ENCODE peak calls at places on chromosomes 6 and 20, in nine cellular contexts. A, H, B, M, X, Q, C, V and D are unnamed samples.

GRCh38 chr20:15708984-15709598 is 864.2 kb downstream of the KIF16B start:
- DNase-seq in Q (peak), C (peak), X (peak), M (no peak), B (no peak), V (no peak), A (no peak), H (peak), D (no peak)

GRCh38 chr20:13022401-13023170 is 13.8 kb downstream of the SPTLC3 start:
- DNase-seq in B (no peak), H (no peak), Q (no peak), X (no peak), A (no peak), V (no peak), M (no peak), C (no peak), D (no peak)

GRCh38 chr20:51500311-51500710 is 42.2 kb downstream of the NFATC2 start:
- DNase-seq in A (no peak), H (no peak), X (no peak), M (no peak), C (peak), B (no peak), V (no peak), Q (no peak), D (peak)

GRCh38 chr6:31615748-31616147 is 714 bp downstream of the AIF1 start:
- DNase-seq in B (no peak), M (no peak), V (no peak), A (no peak), C (no peak), H (no peak), X (no peak), Q (no peak), D (no peak)

GRCh38 chr6:163054641-163055040 is 326.9 kb downstream of the PACRG start:
- DNase-seq in H (no peak), B (no peak), M (no peak), Q (no peak), A (no peak), X (no peak), C (no peak), V (no peak), D (no peak)

GRCh38 chr6:7256785-7257184 is 56.2 kb downstream of the SSR1 start:
- DNase-seq in M (no peak), H (no peak), Q (no peak), B (no peak), C (no peak), A (no peak), V (no peak), X (peak), D (no peak)

GRCh38 chr20:24970743-24971142 is 21.7 kb downstream of the CST7 start:
- DNase-seq in Q (no peak), M (no peak), A (no peak), X (no peak), H (no peak), V (no peak), B (no peak), C (no peak), D (peak)

GRCh38 chr6:30013296-30013922 is 47.7 kb upstream of the POLR1H start:
- DNase-seq in H (peak), M (no peak), C (peak), B (no peak), A (no peak), V (no peak), X (no peak), Q (peak), D (no peak)

GRCh38 chr6:47180633-47181032 is 129.1 kb downstream of the TNFRSF21 start:
- DNase-seq in A (no peak), V (no peak), Q (no peak), H (peak), C (no peak), X (no peak), B (no peak), M (no peak), D (no peak)

DNA sequence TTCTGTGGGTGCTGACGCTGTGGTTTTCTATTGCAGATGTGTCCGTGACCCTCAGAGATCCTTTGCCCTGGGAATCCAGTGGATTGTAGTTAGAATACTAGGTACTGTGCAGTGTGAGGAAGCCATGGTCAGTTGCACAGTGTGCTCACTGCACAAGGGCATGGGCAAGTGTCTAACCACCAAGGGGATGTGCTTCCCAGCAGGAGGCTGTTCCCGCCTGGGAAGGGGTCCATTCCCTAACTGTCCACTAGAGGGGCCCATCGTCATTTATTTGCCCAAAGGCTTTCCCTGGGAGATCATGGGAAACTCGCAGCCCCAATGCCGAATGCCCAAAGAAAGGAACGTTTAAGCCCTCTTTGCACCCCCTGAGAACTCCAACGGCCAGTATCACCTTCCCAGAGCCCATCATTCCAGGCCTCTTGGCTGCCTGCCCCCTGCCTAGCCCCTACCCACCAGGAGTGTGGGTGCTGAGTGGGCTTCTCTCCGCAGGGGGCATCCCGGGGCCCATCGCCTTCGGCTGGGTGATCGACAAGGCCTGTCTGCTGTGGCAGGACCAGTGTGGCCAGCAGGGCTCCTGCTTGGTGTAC is 26.2 kb downstream of the SLCO4A1 start:
- DNase-seq in M (peak), A (no peak), B (no peak), C (peak), H (peak), V (peak), Q (peak), X (no peak), D (no peak)
- TF ChIP-seq POLR2A in M (no peak), A (no peak), B (no peak), C (no peak), H (no peak), V (no peak), Q (no peak), X (no peak), D (no peak)

GRCh38 chr6:27889275-27889627 is 22.9 kb downstream of the OR2B2 start:
- DNase-seq in H (no peak), V (no peak), M (no peak), B (no peak), A (no peak), C (no peak), Q (no peak), X (no peak), D (no peak)
- H3K4me3 ChIP-seq in H (peak), V (no peak), M (no peak), B (no peak), A (no peak), C (no peak), Q (no peak), X (no peak), D (no peak)

GRCh38 chr6:78867370-78868040 is at the start of gene IRAK1BP1:
- DNase-seq in A (peak), C (peak), X (peak), B (peak), M (peak), Q (peak), H (peak), V (peak), D (peak)
- TF ChIP-seq CTCF in A (no peak), C (no peak), X (no peak), B (no peak), M (no peak), Q (no peak), H (no peak), V (no peak), D (no peak)

GRCh38 chr20:36235892-36236785 is at the start of gene AAR2:
- DNase-seq in A (no peak), X (peak), H (peak), M (peak), Q (peak), C (peak), B (no peak), V (peak), D (peak)
- TF ChIP-seq POLR2A in A (no peak), X (peak), H (peak), M (peak), Q (no peak), C (peak), B (peak), V (no peak), D (no peak)

DNA sequence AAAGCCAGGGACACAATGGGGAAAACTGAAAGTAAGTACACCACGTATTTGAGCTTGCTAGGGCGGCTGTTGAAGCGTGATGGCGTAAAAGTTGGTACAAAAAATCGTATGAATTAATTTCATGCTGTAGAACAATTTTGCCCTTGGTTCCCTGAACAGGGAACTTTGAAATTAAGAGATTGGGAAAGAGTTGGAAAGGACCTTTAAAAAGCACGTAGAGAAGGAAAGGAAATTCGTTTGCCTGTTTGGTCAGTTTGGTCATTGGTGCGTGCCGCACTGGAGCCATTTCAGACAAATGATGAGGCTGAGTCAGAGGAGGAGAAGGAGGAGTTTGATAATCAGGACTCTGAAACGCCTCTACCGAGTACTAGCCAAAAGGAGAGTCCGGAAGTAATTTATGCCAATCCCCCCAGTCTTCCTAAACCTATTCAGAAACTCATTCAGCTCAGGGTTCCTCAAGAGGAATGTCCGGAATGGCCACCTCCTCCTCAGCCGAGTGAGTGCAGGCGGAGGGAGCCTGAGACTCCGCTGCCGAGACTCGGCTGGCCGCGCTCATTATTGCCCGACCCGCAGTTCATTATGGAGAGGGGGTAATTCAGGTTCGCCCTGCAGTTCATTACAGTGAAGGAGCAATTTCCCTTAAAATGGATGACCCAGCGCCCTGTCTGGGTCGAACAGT is 59.2 kb upstream of the PRSS16 start:
- DNase-seq in M (peak), A (no peak), X (no peak), V (peak), Q (peak), H (no peak), B (no peak), C (peak), D (no peak)
- H3K4me3 ChIP-seq in M (peak), A (peak), X (peak), V (peak), Q (peak), H (peak), B (peak), C (peak), D (peak)

GRCh38 chr6:93193868-93194267 is 225.5 kb downstream of the EPHA7 start:
- DNase-seq in M (no peak), V (no peak), Q (no peak), X (no peak), H (no peak), C (no peak), B (no peak), A (no peak), D (no peak)

DNA sequence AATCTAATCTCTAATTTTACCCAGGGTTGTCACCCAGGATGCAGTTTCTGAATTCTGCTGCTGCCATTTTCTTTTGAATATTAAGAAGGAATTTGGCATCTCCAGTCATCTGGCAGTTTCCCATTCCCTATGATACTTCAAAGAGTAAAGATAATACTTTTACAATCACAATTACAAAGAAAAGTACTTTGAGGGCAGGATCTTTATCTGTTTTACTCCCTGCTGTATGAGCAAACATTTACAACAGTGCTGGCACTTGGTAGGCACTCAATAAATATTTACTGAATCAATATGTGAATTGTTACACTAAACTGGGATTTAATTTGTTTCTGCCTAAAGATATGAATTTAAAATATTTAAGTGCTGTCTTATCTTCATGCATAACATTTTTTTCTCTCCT is 224.9 kb downstream of the EPHA7 start:
- DNase-seq in M (no peak), B (no peak), V (no peak), H (no peak), X (no peak), C (no peak), Q (no peak), A (no peak), D (no peak)
- TF ChIP-seq CTCF in M (no peak), B (no peak), V (no peak), H (no peak), X (no peak), C (no peak), Q (no peak), A (no peak), D (no peak)

DNA sequence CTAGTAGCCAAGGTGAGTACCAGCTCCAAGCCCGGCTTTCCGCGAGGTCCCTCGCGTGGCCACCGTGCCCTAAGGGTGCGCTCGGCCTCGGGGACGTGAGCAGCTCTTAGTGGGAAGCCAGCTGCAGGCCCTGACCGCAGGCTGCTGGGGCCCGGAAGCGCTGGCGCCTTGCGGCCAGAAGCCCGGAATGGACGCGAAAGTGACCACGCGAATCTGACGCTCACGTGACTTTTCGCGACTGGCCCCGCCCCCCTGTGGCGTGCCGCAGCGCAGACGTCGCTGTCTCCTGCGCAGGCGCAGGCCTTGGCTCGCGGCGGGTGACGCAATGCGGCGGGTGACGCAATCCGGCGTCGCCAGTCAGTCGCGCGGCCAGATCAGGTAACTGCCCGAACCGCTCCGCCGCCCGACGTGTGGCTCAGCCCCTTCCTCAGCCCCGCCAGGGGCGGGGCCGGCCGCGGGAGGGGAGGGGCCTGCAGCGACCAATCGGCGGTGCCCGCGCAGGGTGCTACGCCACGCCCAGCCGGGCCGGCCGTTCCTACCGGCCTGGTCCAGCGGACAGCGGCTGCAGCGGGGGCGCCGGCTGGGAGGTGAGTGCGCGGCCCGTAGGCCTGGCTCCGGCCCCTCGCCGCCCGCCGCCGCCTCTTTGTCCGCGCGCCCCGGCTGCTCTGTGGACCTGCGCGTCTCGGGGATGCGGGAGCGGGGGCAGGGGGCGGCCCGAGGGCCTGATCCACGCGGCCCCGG is at the start of gene GZF1:
- DNase-seq in C (peak), H (peak), V (peak), Q (peak), A (peak), M (peak), B (peak), X (peak), D (peak)
- TF ChIP-seq POLR2A in C (peak), H (peak), V (peak), Q (peak), A (peak), M (peak), B (peak), X (peak), D (no peak)

DNA sequence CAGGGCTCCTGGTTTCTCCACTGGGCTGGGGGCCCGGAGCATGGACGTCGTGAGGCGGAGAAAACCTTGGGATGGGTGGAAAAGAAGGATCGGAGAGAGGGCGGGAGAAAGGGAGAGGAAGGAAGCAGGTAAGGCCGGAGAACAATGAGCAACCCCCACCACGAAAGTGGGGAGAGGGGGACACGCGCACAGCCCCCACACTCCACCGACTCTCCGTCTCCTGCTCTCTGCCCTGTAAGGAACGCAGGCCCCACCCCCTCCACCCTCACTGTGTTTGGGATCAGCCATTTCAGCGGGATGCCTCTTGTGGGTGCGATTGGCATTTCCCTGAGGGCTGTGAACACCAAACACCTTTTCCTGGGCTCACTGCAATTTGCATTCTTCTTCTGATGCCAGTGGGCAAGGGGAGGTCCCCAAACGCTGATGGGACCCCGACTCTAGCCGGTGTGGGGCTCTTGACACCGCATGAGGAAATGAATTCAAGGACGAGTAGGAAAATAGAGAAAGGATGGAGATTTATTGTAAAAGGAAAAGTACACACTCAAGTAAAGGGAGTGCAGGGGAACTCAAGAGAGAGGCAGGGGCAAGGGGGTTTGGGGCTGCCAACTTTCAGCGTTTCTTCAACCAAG is 13.0 kb upstream of the RAET1L start:
- DNase-seq in Q (no peak), H (no peak), V (no peak), A (no peak), X (no peak), M (no peak), B (no peak), C (no peak), D (no peak)
- H3K4me3 ChIP-seq in Q (no peak), H (peak), V (no peak), A (no peak), X (no peak), M (no peak), B (peak), C (no peak), D (no peak)

GRCh38 chr6:169638388-169638787 is 63.4 kb downstream of the WDR27 start:
- DNase-seq in A (no peak), M (no peak), B (no peak), V (no peak), C (no peak), X (no peak), Q (no peak), H (no peak), D (no peak)

GRCh38 chr6:169640983-169641382 is 60.8 kb downstream of the WDR27 start:
- DNase-seq in M (no peak), C (no peak), V (no peak), Q (no peak), X (no peak), H (no peak), B (no peak), A (no peak), D (no peak)

GRCh38 chr6:169640347-169640972 is 61.4 kb downstream of the WDR27 start:
- DNase-seq in Q (no peak), H (no peak), B (no peak), A (no peak), M (no peak), V (peak), C (no peak), X (no peak), D (no peak)

GRCh38 chr6:169638915-169639314 is 62.9 kb downstream of the WDR27 start:
- DNase-seq in Q (no peak), H (no peak), X (no peak), A (no peak), C (no peak), M (no peak), B (no peak), V (no peak), D (no peak)

DNA sequence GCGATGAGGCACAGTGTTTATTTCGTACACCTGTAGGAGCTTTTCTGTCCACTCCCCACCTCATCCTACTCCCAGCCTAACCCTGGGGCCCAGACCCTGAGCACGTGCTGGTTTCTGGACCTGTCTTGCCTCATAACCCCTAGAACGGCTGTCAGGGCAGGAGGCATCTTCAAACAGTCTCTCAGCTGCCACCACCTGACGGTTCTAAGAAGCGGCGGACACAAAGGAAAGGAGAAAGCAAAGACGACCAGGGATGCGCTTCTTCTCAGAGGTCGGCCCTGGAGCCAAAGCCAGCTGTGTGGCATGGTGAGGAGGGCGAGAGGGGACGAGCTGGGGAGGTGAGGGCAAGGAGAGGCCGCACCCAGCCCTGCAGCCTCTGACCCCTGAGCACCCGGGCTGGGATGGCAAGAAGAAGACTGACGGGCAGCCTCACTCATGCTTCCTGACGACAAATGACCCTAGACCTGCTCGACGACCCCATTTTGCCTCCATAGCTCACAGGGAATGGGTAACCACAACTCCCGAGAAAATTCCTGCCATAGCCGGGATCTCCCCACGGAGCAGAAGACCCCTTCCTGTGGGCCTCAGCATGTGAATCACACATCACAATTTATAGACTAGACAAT is 62.1 kb downstream of the WDR27 start:
- DNase-seq in B (no peak), X (no peak), A (no peak), Q (no peak), H (no peak), M (no peak), C (no peak), V (peak), D (no peak)
- TF ChIP-seq CTCF in B (no peak), X (no peak), A (no peak), Q (no peak), H (peak), M (no peak), C (no peak), V (no peak), D (no peak)